ENCODE peak calls at places on chromosomes 3 and 15, in six cellular contexts. X is adipocyte; H is activated CD4-positive, alpha-beta T cell treated with anti-CD3 and anti-CD28 coated beads, Interleukin-2, amount 10 ng/mL, durations not matched to agents 7 days and 5 days; E is C1 segment of cervical spinal cord; O is osteocyte; N is hypothalamus. Y is an unnamed sample.

GRCh38 chr3:2950159-2950558 is 160.0 kb downstream of the IL5RA start:
- DNase-seq in H (no peak), O (no peak), E (no peak), N (no peak), X (no peak), Y (no peak)

GRCh38 chr15:43302155-43302554 is 28.2 kb downstream of the LCMT2 start:
- DNase-seq in O (no peak), H (no peak), X (no peak), N (no peak), E (no peak), Y (no peak)

GRCh38 chr3:135159848-135160247 is 364.8 kb downstream of the EPHB1 start:
- DNase-seq in E (no peak), N (no peak), O (no peak), X (no peak), H (no peak), Y (no peak)

GRCh38 chr3:152272771-152273242 is 4.1 kb downstream of the MBNL1 start:
- DNase-seq in N (no peak), E (no peak), X (peak), O (no peak), H (no peak), Y (no peak)

GRCh38 chr3:157360044-157360443 is 76.6 kb upstream of the PTX3 start:
- DNase-seq in X (peak), O (no peak), H (no peak), E (no peak), N (no peak), Y (no peak)

GRCh38 chr15:69337133-69337532 is 38.4 kb downstream of the PAQR5 start:
- DNase-seq in X (peak), N (no peak), E (no peak), O (no peak), H (no peak), Y (no peak)

GRCh38 chr3:105938101-105938500 is 69.3 kb upstream of the CBLB start:
- DNase-seq in N (no peak), X (peak), H (no peak), E (peak), O (no peak), Y (no peak)

GRCh38 chr15:95286911-95287769 is 1043.4 kb upstream of the NR2F2 start:
- DNase-seq in O (no peak), N (no peak), E (no peak), X (no peak), H (no peak), Y (no peak)

GRCh38 chr3:18393906-18394305 is 31.2 kb downstream of the SATB1 start:
- DNase-seq in N (no peak), X (peak), E (no peak), O (no peak), H (no peak), Y (no peak)

GRCh38 chr3:130839815-130840214 is 54.1 kb upstream of the ATP2C1 start:
- DNase-seq in N (no peak), X (no peak), O (no peak), H (no peak), E (no peak), Y (no peak)

GRCh38 chr3:62095756-62096155 is 277.6 kb downstream of the FEZF2 start:
- DNase-seq in N (no peak), O (no peak), X (no peak), H (no peak), E (no peak), Y (no peak)

GRCh38 chr3:120160050-120160449 is 65.8 kb upstream of the GSK3B start:
- DNase-seq in E (no peak), H (no peak), N (no peak), O (peak), X (peak), Y (no peak)

GRCh38 chr3:53171827-53172505 is 11.0 kb downstream of the PRKCD start:
- DNase-seq in X (no peak), E (no peak), N (no peak), O (no peak), H (no peak), Y (no peak)

GRCh38 chr3:71130516-71131384 is 452.8 kb downstream of the FOXP1 start:
- DNase-seq in E (peak), X (peak), H (peak), N (no peak), O (no peak), Y (peak)

GRCh38 chr3:30347679-30348216 is 258.7 kb upstream of the TGFBR2 start:
- DNase-seq in X (peak), N (no peak), O (no peak), E (no peak), H (peak), Y (no peak)

GRCh38 chr15:75232252-75232813 is 25.8 kb upstream of the GOLGA6C start:
- DNase-seq in O (no peak), N (no peak), X (no peak), H (no peak), E (no peak), Y (no peak)

GRCh38 chr15:37933685-37934084 is 755 bp upstream of the TMCO5A start:
- DNase-seq in E (no peak), H (no peak), N (no peak), X (peak), O (no peak), Y (no peak)

GRCh38 chr15:39396979-39397615 is 183.8 kb upstream of the THBS1 start:
- DNase-seq in N (no peak), E (no peak), H (no peak), X (no peak), O (no peak), Y (no peak)

GRCh38 chr15:50880651-50881114 is 27.8 kb upstream of the AP4E1 start:
- DNase-seq in H (peak), E (no peak), N (no peak), X (peak), O (no peak), Y (no peak)

GRCh38 chr15:77440378-77440999 is 19.8 kb downstream of the HMG20A start:
- DNase-seq in O (no peak), X (peak), H (no peak), N (no peak), E (no peak), Y (no peak)

GRCh38 chr3:69016901-69017300 is 3.4 kb upstream of the EOGT start:
- DNase-seq in H (no peak), X (no peak), N (no peak), E (no peak), O (no peak), Y (no peak)

GRCh38 chr15:55786341-55786740 is 43.4 kb upstream of the PRTG start:
- DNase-seq in N (no peak), O (no peak), X (no peak), E (no peak), H (no peak), Y (no peak)

GRCh38 chr15:68980786-68981185 is 33.7 kb upstream of the NOX5 start:
- DNase-seq in E (no peak), O (no peak), N (no peak), H (no peak), X (no peak), Y (no peak)

GRCh38 chr3:162719684-162720341 is 1223.2 kb downstream of the OTOL1 start:
- DNase-seq in N (no peak), X (peak), O (no peak), E (no peak), H (no peak), Y (no peak)

GRCh38 chr15:29533667-29534066 is 264.0 kb upstream of the NSMCE3 start:
- DNase-seq in H (no peak), X (no peak), N (no peak), E (no peak), O (peak), Y (no peak)

GRCh38 chr15:41291065-41291631 is 41.2 kb downstream of the OIP5 start:
- DNase-seq in O (no peak), X (no peak), H (no peak), N (no peak), E (no peak), Y (no peak)

GRCh38 chr3:114745322-114746240 is 401.5 kb downstream of the ZBTB20 start:
- DNase-seq in X (peak), O (no peak), N (no peak), E (no peak), H (no peak), Y (no peak)